ENCODE peak calls at places on chromosomes 6 and 20, in ten cellular contexts. A is trophoblast cell; H is fibroblast of lung; B is CD8-positive, alpha-beta memory T cell; X is fibroblast of mammary gland; V is A549; C is sigmoid colon; J is astrocyte of the cerebellum; N is OCI-LY7; K is ovary. T is an unnamed sample.

GRCh38 chr20:18103497-18103896 is 34.2 kb upstream of the KAT14 start:
- DNase-seq in K (no peak), N (no peak), H (no peak), V (no peak), C (no peak), B (no peak), J (no peak), A (no peak), X (no peak), T (no peak)

GRCh38 chr6:36069573-36069972 is 42.0 kb downstream of the MAPK14 start:
- DNase-seq in X (no peak), C (no peak), H (no peak), A (no peak), N (no peak), J (no peak), V (no peak), B (no peak), K (no peak), T (no peak)

GRCh38 chr6:45655630-45656422 is 278.1 kb upstream of the SUPT3H start:
- DNase-seq in N (no peak), X (peak; percentile 100), H (peak; percentile 100), V (peak; percentile 77), K (no peak), A (peak; percentile 86), B (no peak), J (peak; percentile 99), C (no peak), T (no peak)

GRCh38 chr6:96157018-96157565 is 141.3 kb downstream of the FUT9 start:
- DNase-seq in X (no peak), B (no peak), H (no peak), N (no peak), J (no peak), A (no peak), C (no peak), V (no peak), K (no peak), T (no peak)

GRCh38 chr6:169371344-169372144 is 117.9 kb upstream of the THBS2 start:
- DNase-seq in B (no peak), H (peak; percentile 23), V (peak; percentile 5), N (no peak), X (peak; percentile 20), K (no peak), J (no peak), A (peak; percentile 32), C (no peak), T (no peak)

GRCh38 chr6:169035381-169036280 is 218.0 kb downstream of the THBS2 start:
- DNase-seq in N (no peak), V (no peak), J (peak; percentile 40), K (no peak), X (peak; percentile 72), H (peak; percentile 95), B (no peak), C (no peak), A (peak; percentile 35), T (no peak)

GRCh38 chr6:35044145-35044745 is 96.9 kb downstream of the TCP11 start:
- DNase-seq in V (no peak), B (no peak), X (peak; percentile 33), N (no peak), K (no peak), A (no peak), C (peak; percentile 79), H (peak; percentile 36), J (peak; percentile 46), T (no peak)

GRCh38 chr6:77373955-77374354 is 89.3 kb downstream of the HTR1B start:
- DNase-seq in C (no peak), J (no peak), A (no peak), N (no peak), V (no peak), B (no peak), K (no peak), X (no peak), H (no peak), T (no peak)

GRCh38 chr20:63979549-63980316 is at the start of gene SAMD10:
- DNase-seq in H (peak; percentile 47), J (no peak), X (no peak), K (peak; percentile 23), A (no peak), B (peak; percentile 84), V (no peak), C (no peak), N (peak; percentile 73), T (peak; percentile 64)

DNA sequence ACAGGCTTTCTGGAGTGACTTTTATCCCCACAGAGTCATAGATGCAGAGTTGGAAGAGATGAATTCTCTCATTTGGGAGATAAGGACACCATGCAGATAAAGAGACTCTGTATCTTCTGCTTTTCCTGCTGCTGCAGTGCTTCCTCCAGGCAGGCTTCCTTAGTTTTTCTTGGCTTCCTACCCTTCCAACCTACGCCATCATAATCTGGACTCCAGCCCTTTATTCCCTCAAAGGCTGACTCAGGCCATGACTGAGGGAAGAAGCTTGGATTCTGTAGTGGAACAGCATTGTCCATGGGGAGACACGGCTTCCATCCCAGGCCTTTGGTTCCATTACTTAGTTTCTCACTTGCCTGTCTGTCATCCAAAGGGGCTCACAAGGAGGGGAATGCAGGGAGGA is 6.5 kb upstream of the RNF24 start:
- DNase-seq in H (peak; percentile 66), V (no peak), C (no peak), J (no peak), A (no peak), N (no peak), K (no peak), B (no peak), X (peak; percentile 91), T (no peak)
- H3K4me3 ChIP-seq in H (no peak overlapping the region), V (no peak overlapping the region), C (no peak overlapping the region), J (no peak overlapping the region), A (no peak overlapping the region), N (no peak overlapping the region), K (no peak overlapping the region), B (no peak overlapping the region), X (no peak overlapping the region), T (no peak overlapping the region)

DNA sequence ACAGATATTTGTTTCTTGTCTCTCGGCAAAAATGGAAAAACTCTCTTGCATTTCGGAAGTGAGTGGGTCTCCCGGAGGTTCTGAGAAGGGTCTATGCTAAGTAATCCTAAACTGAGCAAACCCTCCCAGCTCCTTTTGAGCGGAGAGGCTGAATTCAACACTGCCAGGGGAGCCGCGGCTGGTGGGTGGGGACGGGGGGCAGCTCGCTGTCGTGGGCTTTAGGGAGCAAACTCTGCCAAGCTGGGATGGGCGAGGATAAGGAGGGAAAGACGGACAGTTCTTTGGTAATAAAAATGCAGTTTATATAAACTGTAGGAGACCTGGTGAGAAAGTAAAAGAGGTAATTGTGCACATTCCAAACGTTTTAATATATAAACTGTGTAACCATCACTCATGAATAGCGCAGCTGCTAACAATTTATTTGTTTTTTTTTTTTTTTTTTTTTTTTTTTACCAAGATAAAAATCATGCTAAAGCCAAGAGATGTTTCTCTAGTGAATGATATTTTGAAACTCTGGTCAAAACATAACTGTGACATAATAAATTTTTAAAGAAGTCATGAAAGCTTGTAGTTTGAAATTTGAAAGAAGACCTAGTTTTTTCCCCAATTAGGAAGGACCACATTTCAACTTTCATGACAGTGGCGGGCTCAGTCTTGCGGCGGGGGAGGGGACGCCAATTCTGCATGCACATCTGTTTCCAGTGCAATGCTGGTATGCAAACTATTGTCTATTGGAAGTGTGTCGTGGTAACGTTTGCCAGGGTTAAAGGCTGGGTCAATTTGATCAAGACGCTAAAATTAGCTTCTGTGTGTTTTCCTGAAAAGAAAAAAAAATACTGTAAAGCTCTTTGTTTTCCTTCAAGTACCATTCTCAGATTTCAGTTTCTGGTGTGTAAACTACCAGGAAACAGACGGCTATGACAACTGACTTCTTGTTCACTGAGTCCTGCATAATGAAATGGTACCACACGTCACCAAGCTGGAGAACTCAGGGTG is 211.8 kb downstream of the FOXC1 start:
- DNase-seq in V (no peak), J (no peak), K (no peak), X (peak; percentile 65), A (no peak), H (peak; percentile 56), C (no peak), N (no peak), B (no peak), T (no peak)
- H3K4me3 ChIP-seq in V (no peak overlapping the region), J (no peak overlapping the region), K (no peak overlapping the region), X (peak overlapping the region; percentile 9), A (no peak overlapping the region), H (no peak overlapping the region), C (no peak overlapping the region), N (no peak overlapping the region), B (no peak overlapping the region), T (no peak overlapping the region)

GRCh38 chr6:99991955-99992354 is 2.1 kb downstream of the MCHR2 start:
- DNase-seq in V (no peak), C (no peak), N (no peak), J (no peak), A (no peak), H (no peak), K (no peak), X (no peak), B (no peak), T (no peak)

GRCh38 chr6:99993146-99993532 is 884 bp downstream of the MCHR2 start:
- DNase-seq in B (no peak), V (no peak), A (no peak), C (no peak), K (no peak), H (no peak), J (no peak), X (no peak), N (no peak), T (no peak)

GRCh38 chr6:99997141-99997540 is 3.1 kb upstream of the MCHR2 start:
- DNase-seq in H (no peak), K (no peak), N (no peak), V (no peak), J (no peak), B (no peak), C (no peak), X (no peak), A (no peak), T (no peak)

GRCh38 chr6:99995916-99996315 is 1.9 kb upstream of the MCHR2 start:
- DNase-seq in H (no peak), A (no peak), X (no peak), N (no peak), J (no peak), K (no peak), V (no peak), B (no peak), C (no peak), T (no peak)

GRCh38 chr6:99993533-99994251 is at the start of gene MCHR2:
- DNase-seq in A (no peak), K (no peak), X (no peak), C (no peak), B (no peak), H (no peak), N (no peak), J (no peak), V (no peak), T (no peak)
- H3K4me3 ChIP-seq in A (peak within 1 kb of the TSS; percentile 56), K (no peak within 1 kb of the TSS), X (no peak within 1 kb of the TSS), C (no peak within 1 kb of the TSS), B (no peak within 1 kb of the TSS), H (no peak within 1 kb of the TSS), N (no peak within 1 kb of the TSS), J (peak within 1 kb of the TSS; percentile 37), V (peak within 1 kb of the TSS; percentile 36), T (no peak within 1 kb of the TSS)

GRCh38 chr6:165664553-165665383 is 1.7 kb upstream of the PDE10A start:
- DNase-seq in V (no peak), J (no peak), H (no peak), X (no peak), B (no peak), C (no peak), A (no peak), K (no peak), N (no peak), T (no peak)
- H3K4me3 ChIP-seq in V (peak overlapping the region; percentile 69), J (peak overlapping the region; percentile 61), H (no peak overlapping the region), X (no peak overlapping the region), B (no peak overlapping the region), C (no peak overlapping the region), A (no peak overlapping the region), K (no peak overlapping the region), N (no peak overlapping the region), T (no peak overlapping the region)

GRCh38 chr6:40887079-40887822 is 151.8 kb downstream of the UNC5CL start:
- DNase-seq in K (no peak), J (no peak), V (no peak), B (no peak), C (no peak), X (no peak), N (no peak), A (no peak), H (no peak), T (no peak)
- H3K4me3 ChIP-seq in K (no peak overlapping the region), J (no peak overlapping the region), V (no peak overlapping the region), B (no peak overlapping the region), C (no peak overlapping the region), X (no peak overlapping the region), N (no peak overlapping the region), A (no peak overlapping the region), H (no peak overlapping the region), T (no peak overlapping the region)

T was measured in Jurkat, Clone E6-1.